ENCODE peak calls at places on chromosomes 2 and 18, in four cellular contexts. One of them, this sample, is unnamed.

GRCh38 chr2:27716301-27717069 is 52.8 kb downstream of the SLC4A1AP start:
- DNase-seq in psoas muscle: no peak
- DNase-seq in kidney: no peak
- DNase-seq in CD8-positive, alpha-beta T cell: no peak
- DNase-seq in this sample: no peak

GRCh38 chr2:10166489-10167295 is 44.2 kb downstream of the RRM2 start:
- DNase-seq in CD8-positive, alpha-beta T cell: no peak
- DNase-seq in kidney: no peak
- DNase-seq in psoas muscle: no peak
- DNase-seq in this sample: no peak

GRCh38 chr18:68033466-68033865 is 516.9 kb upstream of the DSEL start:
- DNase-seq in CD8-positive, alpha-beta T cell: no peak
- DNase-seq in kidney: no peak
- DNase-seq in psoas muscle: no peak
- DNase-seq in this sample: no peak

GRCh38 chr18:23487738-23488625 is 15.3 kb upstream of the RMC1 start:
- DNase-seq in CD8-positive, alpha-beta T cell: no peak
- DNase-seq in psoas muscle: no peak
- DNase-seq in kidney: no peak
- DNase-seq in this sample: no peak

GRCh38 chr2:40230717-40231300 is 221.1 kb downstream of the SLC8A1 start:
- DNase-seq in psoas muscle: no peak
- DNase-seq in CD8-positive, alpha-beta T cell: no peak
- DNase-seq in kidney: no peak
- DNase-seq in this sample: no peak

GRCh38 chr18:46536215-46536874 is 120.7 kb downstream of the LOXHD1 start:
- DNase-seq in psoas muscle: no peak
- DNase-seq in CD8-positive, alpha-beta T cell: no peak
- DNase-seq in kidney: no peak
- DNase-seq in this sample: peak

GRCh38 chr18:77065221-77065981 is 67.2 kb downstream of the MBP start:
- DNase-seq in CD8-positive, alpha-beta T cell: no peak
- DNase-seq in kidney: no peak
- DNase-seq in psoas muscle: peak
- DNase-seq in this sample: no peak

GRCh38 chr2:180656455-180656847 is 324.0 kb upstream of the UBE2E3 start:
- DNase-seq in psoas muscle: no peak
- DNase-seq in kidney: no peak
- DNase-seq in CD8-positive, alpha-beta T cell: no peak
- DNase-seq in this sample: peak

GRCh38 chr2:37566517-37566961 is 104.9 kb downstream of the CDC42EP3 start:
- DNase-seq in CD8-positive, alpha-beta T cell: no peak
- DNase-seq in psoas muscle: peak
- DNase-seq in kidney: peak
- DNase-seq in this sample: no peak

GRCh38 chr2:126890136-126890961 is 8.3 kb upstream of the TEX51 start:
- DNase-seq in kidney: peak
- DNase-seq in CD8-positive, alpha-beta T cell: no peak
- DNase-seq in psoas muscle: no peak
- DNase-seq in this sample: no peak

GRCh38 chr2:220473611-220474010 is 846.2 kb downstream of the SLC4A3 start:
- DNase-seq in psoas muscle: no peak
- DNase-seq in kidney: no peak
- DNase-seq in CD8-positive, alpha-beta T cell: no peak
- DNase-seq in this sample: no peak

GRCh38 chr2:197710424-197711042 is 5.4 kb downstream of the MARS2 start:
- DNase-seq in CD8-positive, alpha-beta T cell: no peak
- DNase-seq in psoas muscle: no peak
- DNase-seq in kidney: no peak
- DNase-seq in this sample: no peak

GRCh38 chr2:69789129-69789528 is 40.3 kb upstream of the GMCL1 start:
- DNase-seq in CD8-positive, alpha-beta T cell: no peak
- DNase-seq in kidney: no peak
- DNase-seq in psoas muscle: no peak
- DNase-seq in this sample: no peak

GRCh38 chr2:142843731-142844130 is 33.7 kb upstream of the KYNU start:
- DNase-seq in psoas muscle: no peak
- DNase-seq in kidney: no peak
- DNase-seq in CD8-positive, alpha-beta T cell: no peak
- DNase-seq in this sample: no peak

GRCh38 chr2:240155080-240156025 is 14.9 kb upstream of the OTOS start:
- DNase-seq in psoas muscle: peak
- DNase-seq in kidney: peak
- DNase-seq in CD8-positive, alpha-beta T cell: no peak
- DNase-seq in this sample: no peak

GRCh38 chr2:74099835-74100234 is 47.9 kb downstream of the BOLA3 start:
- DNase-seq in kidney: no peak
- DNase-seq in psoas muscle: no peak
- DNase-seq in CD8-positive, alpha-beta T cell: no peak
- DNase-seq in this sample: no peak

GRCh38 chr18:35026407-35027061 is 14.7 kb upstream of the MAPRE2 start:
- DNase-seq in CD8-positive, alpha-beta T cell: no peak
- DNase-seq in kidney: no peak
- DNase-seq in psoas muscle: no peak
- DNase-seq in this sample: no peak

GRCh38 chr18:2719040-2719439 is 63.5 kb downstream of the SMCHD1 start:
- DNase-seq in CD8-positive, alpha-beta T cell: no peak
- DNase-seq in kidney: no peak
- DNase-seq in psoas muscle: no peak
- DNase-seq in this sample: no peak

GRCh38 chr2:238155051-238155760 is 3.6 kb upstream of the ERFE start:
- DNase-seq in CD8-positive, alpha-beta T cell: no peak
- DNase-seq in kidney: peak
- DNase-seq in psoas muscle: peak
- DNase-seq in this sample: no peak

GRCh38 chr18:10296491-10296890 is 157.9 kb upstream of the APCDD1 start:
- DNase-seq in psoas muscle: no peak
- DNase-seq in CD8-positive, alpha-beta T cell: no peak
- DNase-seq in kidney: no peak
- DNase-seq in this sample: no peak

GRCh38 chr2:42754776-42755140 is 9.2 kb downstream of the OXER1 start:
- DNase-seq in kidney: no peak
- DNase-seq in psoas muscle: no peak
- DNase-seq in CD8-positive, alpha-beta T cell: no peak
- DNase-seq in this sample: no peak

GRCh38 chr2:168811670-168812069 is 9.2 kb downstream of the NOSTRIN start:
- DNase-seq in CD8-positive, alpha-beta T cell: no peak
- DNase-seq in kidney: no peak
- DNase-seq in psoas muscle: no peak
- DNase-seq in this sample: no peak

GRCh38 chr2:127175821-127176354 is 44.2 kb downstream of the CYP27C1 start:
- DNase-seq in CD8-positive, alpha-beta T cell: no peak
- DNase-seq in kidney: peak
- DNase-seq in psoas muscle: no peak
- DNase-seq in this sample: peak

GRCh38 chr18:3603460-3604259 is 153.7 kb downstream of the TGIF1 start:
- DNase-seq in CD8-positive, alpha-beta T cell: no peak
- DNase-seq in psoas muscle: no peak
- DNase-seq in kidney: no peak
- DNase-seq in this sample: peak

GRCh38 chr2:124836415-124836814 is 811.3 kb downstream of the CNTNAP5 start:
- DNase-seq in kidney: no peak
- DNase-seq in CD8-positive, alpha-beta T cell: no peak
- DNase-seq in psoas muscle: no peak
- DNase-seq in this sample: no peak

GRCh38 chr2:235234711-235235110 is 259.1 kb upstream of the AGAP1 start:
- DNase-seq in kidney: no peak
- DNase-seq in CD8-positive, alpha-beta T cell: no peak
- DNase-seq in psoas muscle: no peak
- DNase-seq in this sample: no peak

GRCh38 chr2:5539281-5540211 is 152.6 kb upstream of the SOX11 start:
- DNase-seq in psoas muscle: no peak
- DNase-seq in CD8-positive, alpha-beta T cell: no peak
- DNase-seq in kidney: no peak
- DNase-seq in this sample: no peak

GRCh38 chr2:137467246-137467862 is 496.9 kb upstream of the HNMT start:
- DNase-seq in CD8-positive, alpha-beta T cell: no peak
- DNase-seq in kidney: no peak
- DNase-seq in psoas muscle: no peak
- DNase-seq in this sample: peak

GRCh38 chr18:62450546-62451395 is 72.1 kb upstream of the ZCCHC2 start:
- DNase-seq in kidney: peak
- DNase-seq in psoas muscle: peak
- DNase-seq in CD8-positive, alpha-beta T cell: no peak
- DNase-seq in this sample: no peak

GRCh38 chr2:226837334-226837733 is 1.5 kb downstream of the RHBDD1 start:
- DNase-seq in psoas muscle: no peak
- DNase-seq in kidney: no peak
- DNase-seq in CD8-positive, alpha-beta T cell: no peak
- DNase-seq in this sample: no peak

GRCh38 chr2:226837787-226838603 is 2.1 kb downstream of the RHBDD1 start:
- DNase-seq in psoas muscle: no peak
- DNase-seq in CD8-positive, alpha-beta T cell: no peak
- DNase-seq in kidney: no peak
- DNase-seq in this sample: no peak

GRCh38 chr2:226839960-226840359 is 4.1 kb downstream of the RHBDD1 start:
- DNase-seq in kidney: no peak
- DNase-seq in CD8-positive, alpha-beta T cell: no peak
- DNase-seq in psoas muscle: no peak
- DNase-seq in this sample: no peak

GRCh38 chr2:226836548-226836885 is 663 bp downstream of the RHBDD1 start:
- DNase-seq in CD8-positive, alpha-beta T cell: no peak
- DNase-seq in psoas muscle: no peak
- DNase-seq in kidney: no peak
- DNase-seq in this sample: no peak

DNA sequence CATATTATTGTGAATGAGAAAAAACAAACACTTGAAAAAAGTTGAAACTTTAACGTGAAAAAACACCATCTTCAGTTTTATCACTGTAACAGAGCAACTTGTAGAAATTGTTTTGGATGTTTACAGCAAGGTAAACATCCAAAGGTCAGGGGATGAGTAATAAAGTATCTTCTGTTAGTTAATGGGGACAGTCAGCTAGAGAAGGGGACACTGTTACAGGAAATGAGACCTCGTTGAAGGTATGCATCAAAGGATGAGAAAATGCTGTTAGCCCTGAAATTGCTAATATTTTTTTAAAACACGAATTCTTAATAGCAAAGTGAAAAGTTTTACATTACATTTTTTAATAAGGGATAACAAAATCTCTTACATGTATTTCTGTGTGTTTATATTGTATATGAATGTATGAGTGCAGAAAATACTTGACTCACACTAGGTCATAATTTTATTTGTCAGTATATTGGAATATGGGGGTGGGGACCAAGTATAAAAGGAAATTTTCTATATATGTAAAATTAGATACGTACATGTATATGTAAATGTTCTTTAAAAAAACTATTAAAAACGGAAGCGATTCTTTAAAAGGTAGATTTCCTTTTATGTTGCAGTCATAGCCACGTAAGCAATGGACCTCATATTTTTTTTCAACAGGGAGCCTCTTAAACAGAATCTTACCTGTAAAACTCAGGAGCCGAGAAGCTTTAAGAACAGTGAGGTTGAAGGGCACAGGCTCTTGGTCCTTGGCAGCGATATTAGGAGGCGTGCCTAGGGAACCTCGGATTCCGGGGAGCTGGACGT is 3.1 kb downstream of the RHBDD1 start:
- DNase-seq in CD8-positive, alpha-beta T cell: no peak
- DNase-seq in psoas muscle: no peak
- DNase-seq in kidney: no peak
- DNase-seq in this sample: no peak
- H3K27ac ChIP-seq in CD8-positive, alpha-beta T cell: no peak
- H3K27ac ChIP-seq in psoas muscle: no peak
- H3K27ac ChIP-seq in kidney: no peak
- H3K27ac ChIP-seq in this sample: peak

GRCh38 chr2:53941749-53942148 is 29.0 kb downstream of the PSME4 start:
- DNase-seq in psoas muscle: no peak
- DNase-seq in kidney: no peak
- DNase-seq in CD8-positive, alpha-beta T cell: no peak
- DNase-seq in this sample: no peak
- H3K27ac ChIP-seq in psoas muscle: no peak
- H3K27ac ChIP-seq in kidney: no peak
- H3K27ac ChIP-seq in CD8-positive, alpha-beta T cell: no peak
- H3K27ac ChIP-seq in this sample: no peak

GRCh38 chr2:2189112-2189398 is 142.0 kb downstream of the MYT1L start:
- DNase-seq in CD8-positive, alpha-beta T cell: no peak
- DNase-seq in kidney: no peak
- DNase-seq in psoas muscle: no peak
- DNase-seq in this sample: no peak
- H3K27ac ChIP-seq in CD8-positive, alpha-beta T cell: no peak
- H3K27ac ChIP-seq in kidney: no peak
- H3K27ac ChIP-seq in psoas muscle: no peak
- H3K27ac ChIP-seq in this sample: no peak

GRCh38 chr2:58350484-58350883 is 109.4 kb upstream of the FANCL start:
- DNase-seq in kidney: no peak
- DNase-seq in psoas muscle: no peak
- DNase-seq in CD8-positive, alpha-beta T cell: no peak
- DNase-seq in this sample: no peak
- H3K27ac ChIP-seq in kidney: no peak
- H3K27ac ChIP-seq in psoas muscle: no peak
- H3K27ac ChIP-seq in CD8-positive, alpha-beta T cell: no peak
- H3K27ac ChIP-seq in this sample: no peak

GRCh38 chr2:216029416-216030129 is 16.2 kb upstream of the MREG start:
- DNase-seq in kidney: no peak
- DNase-seq in CD8-positive, alpha-beta T cell: no peak
- DNase-seq in psoas muscle: no peak
- DNase-seq in this sample: no peak
- H3K27ac ChIP-seq in kidney: no peak
- H3K27ac ChIP-seq in CD8-positive, alpha-beta T cell: no peak
- H3K27ac ChIP-seq in psoas muscle: no peak
- H3K27ac ChIP-seq in this sample: no peak

GRCh38 chr18:30044496-30044895 is 998.0 kb downstream of the DSC3 start:
- DNase-seq in psoas muscle: no peak
- DNase-seq in kidney: no peak
- DNase-seq in CD8-positive, alpha-beta T cell: no peak
- DNase-seq in this sample: peak

GRCh38 chr18:30034818-30035217 is 1007.7 kb downstream of the DSC3 start:
- DNase-seq in psoas muscle: no peak
- DNase-seq in kidney: no peak
- DNase-seq in CD8-positive, alpha-beta T cell: no peak
- DNase-seq in this sample: no peak

DNA sequence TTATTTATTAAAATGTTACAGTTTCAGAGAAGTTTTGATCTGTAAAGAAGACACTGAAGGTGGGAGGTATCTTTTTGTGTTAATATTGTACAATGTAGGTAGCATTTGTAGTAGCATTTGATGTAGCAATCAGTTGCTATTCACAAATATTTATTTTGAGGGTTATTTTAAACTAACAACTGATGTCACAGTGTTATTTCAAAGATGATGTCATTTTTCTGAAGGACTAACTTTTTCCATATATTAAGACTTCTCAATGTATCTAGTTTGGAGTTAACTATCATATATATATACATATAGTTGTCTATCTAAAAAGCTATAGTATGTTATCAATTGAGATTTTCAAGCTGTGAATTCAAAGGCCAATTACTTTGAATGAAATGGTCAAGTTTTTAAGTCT is 1003.3 kb downstream of the DSC3 start:
- DNase-seq in kidney: no peak
- DNase-seq in CD8-positive, alpha-beta T cell: no peak
- DNase-seq in psoas muscle: no peak
- DNase-seq in this sample: no peak
- H3K27ac ChIP-seq in kidney: no peak
- H3K27ac ChIP-seq in CD8-positive, alpha-beta T cell: no peak
- H3K27ac ChIP-seq in psoas muscle: no peak
- H3K27ac ChIP-seq in this sample: no peak

This sample was measured in epithelial cell of prostate.